ENCODE peak calls at places on chromosomes 5 and 9, in four cellular contexts. C, H, U and S are unnamed samples.

GRCh38 chr9:126857261-126857960 is 3.0 kb upstream of the ZBTB34 start:
- DNase-seq in C (no peak), U (no peak), H (no peak), S (no peak)

GRCh38 chr9:132354645-132355355 is at the start of gene SETX:
- DNase-seq in H (peak), C (peak), U (peak), S (peak)

GRCh38 chr5:14413331-14413750 is 168.3 kb upstream of the OTULINL start:
- DNase-seq in U (no peak), C (no peak), H (no peak), S (no peak)

GRCh38 chr5:149735066-149735465 is 5.0 kb downstream of the PPARGC1B start:
- DNase-seq in H (no peak), C (no peak), U (no peak), S (no peak)

GRCh38 chr5:131252824-131253171 is 11.1 kb upstream of the CDC42SE2 start:
- DNase-seq in U (no peak), H (no peak), C (no peak), S (no peak)

GRCh38 chr5:180801596-180802324 is 846 bp downstream of the MGAT1 start:
- DNase-seq in U (no peak), C (no peak), H (no peak), S (no peak)

GRCh38 chr5:172178301-172179031 is 9.6 kb downstream of the STK10 start:
- DNase-seq in H (no peak), C (no peak), U (no peak), S (peak)

GRCh38 chr5:180908400-180908799 is 9.4 kb downstream of the BTNL8 start:
- DNase-seq in U (no peak), H (no peak), C (no peak), S (no peak)

GRCh38 chr9:4489919-4490704 is at the start of gene SLC1A1:
- DNase-seq in U (no peak), C (peak), H (peak), S (no peak)

GRCh38 chr5:132309679-132310078 is 15.5 kb downstream of the SLC22A4 start:
- DNase-seq in U (peak), C (no peak), H (no peak), S (no peak)

GRCh38 chr9:92980085-92980745 is 32.9 kb downstream of the FGD3 start:
- DNase-seq in C (no peak), U (no peak), H (no peak), S (no peak)

GRCh38 chr5:15420201-15420600 is 79.8 kb upstream of the FBXL7 start:
- DNase-seq in U (no peak), C (no peak), H (no peak), S (no peak)

GRCh38 chr5:87755378-87755777 is 342.6 kb upstream of the CCNH start:
- DNase-seq in C (peak), H (no peak), U (no peak), S (no peak)

GRCh38 chr5:125554355-125554754 is 807.9 kb upstream of the ZNF608 start:
- DNase-seq in U (no peak), H (no peak), C (no peak), S (no peak)

GRCh38 chr5:33576726-33577620 is 136.2 kb downstream of the TARS1 start:
- DNase-seq in H (no peak), U (no peak), C (no peak), S (no peak)

GRCh38 chr5:21806943-21807342 is 1046.2 kb downstream of the CDH12 start:
- DNase-seq in H (no peak), C (no peak), U (no peak), S (no peak)

GRCh38 chr5:33588654-33589372 is 148.0 kb downstream of the TARS1 start:
- DNase-seq in C (peak), H (peak), U (peak), S (peak)

GRCh38 chr9:138040446-138041430 is 163.2 kb downstream of the CACNA1B start:
- DNase-seq in C (no peak), H (no peak), U (no peak), S (no peak)

GRCh38 chr9:68538200-68538599 is 2.5 kb downstream of the TMEM252 start:
- DNase-seq in C (no peak), H (no peak), U (no peak), S (no peak)

GRCh38 chr9:110969971-110970381 is 68.3 kb downstream of the LPAR1 start:
- DNase-seq in C (no peak), U (peak), H (no peak), S (no peak)

GRCh38 chr9:87505869-87506678 is 8.4 kb downstream of the DAPK1 start:
- DNase-seq in C (no peak), H (no peak), U (peak), S (no peak)

GRCh38 chr9:114787781-114788498 is 17.9 kb downstream of the TNFSF15 start:
- DNase-seq in C (no peak), U (no peak), H (no peak), S (no peak)

GRCh38 chr5:73540192-73540591 is 25.2 kb downstream of the ANKRA2 start:
- DNase-seq in C (no peak), U (peak), H (no peak), S (no peak)

GRCh38 chr9:76887003-76887821 is 18.7 kb downstream of the PRUNE2 start:
- DNase-seq in C (no peak), H (no peak), U (no peak), S (no peak)

GRCh38 chr5:137833463-137833862 is 34.2 kb upstream of the MYOT start:
- DNase-seq in H (peak), C (no peak), U (peak), S (no peak)

GRCh38 chr9:124480621-124480981 is 26.6 kb downstream of the NR5A1 start:
- DNase-seq in C (peak), H (peak), U (peak), S (peak)

GRCh38 chr9:134304712-134305111 is 21.5 kb upstream of the RXRA start:
- DNase-seq in H (no peak), U (no peak), C (no peak), S (no peak)

GRCh38 chr9:119137479-119137878 is 231.8 kb downstream of the BRINP1 start:
- DNase-seq in U (no peak), H (no peak), C (no peak), S (no peak)

GRCh38 chr9:120767451-120767850 is 25.8 kb downstream of the FBXW2 start:
- DNase-seq in C (no peak), H (no peak), U (peak), S (no peak)

GRCh38 chr5:157290981-157291711 is 25.2 kb downstream of the CYFIP2 start:
- DNase-seq in H (no peak), C (no peak), U (peak), S (no peak)

GRCh38 chr5:136108131-136108739 is 24.4 kb upstream of the SMAD5 start:
- DNase-seq in C (no peak), U (no peak), H (no peak), S (no peak)

GRCh38 chr5:56457887-56458451 is 224.8 kb upstream of the ANKRD55 start:
- DNase-seq in H (no peak), U (no peak), C (no peak), S (no peak)

GRCh38 chr9:31490551-31491106 is 893.8 kb upstream of the ACO1 start:
- DNase-seq in U (no peak), C (no peak), H (no peak), S (no peak)

GRCh38 chr9:4666042-4666699 is at the start of gene SPATA6L:
- DNase-seq in U (peak), C (peak), H (no peak), S (no peak)

DNA sequence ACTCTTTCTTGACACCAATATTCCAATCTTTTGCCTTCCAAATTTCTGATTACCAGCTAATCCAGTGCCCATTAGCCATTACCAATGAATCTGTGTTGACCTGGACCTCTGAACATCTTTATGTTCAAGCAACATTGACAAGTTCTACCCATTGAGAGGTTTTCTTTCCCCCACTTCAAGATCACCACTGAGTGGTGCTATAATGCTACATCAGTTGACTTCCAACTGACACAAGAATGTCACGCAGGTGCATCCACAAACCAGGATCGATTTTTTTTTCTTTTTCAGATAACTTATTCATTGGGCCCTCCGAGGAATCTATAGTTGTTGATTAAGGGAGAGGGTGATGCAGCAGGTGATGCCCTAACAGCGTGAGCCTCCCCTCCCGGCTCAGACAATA is 102.6 kb downstream of the SLC1A3 start:
- DNase-seq in C (no peak), H (no peak), U (no peak), S (no peak)
- TF ChIP-seq ELF4 in C (no peak), H (no peak), U (no peak), S (no peak)

GRCh38 chr5:122885038-122885517 is 39.7 kb downstream of the SNX24 start:
- DNase-seq in U (no peak), C (no peak), H (no peak), S (no peak)

GRCh38 chr5:122882836-122883235 is 37.4 kb downstream of the SNX24 start:
- DNase-seq in U (no peak), C (no peak), H (no peak), S (no peak)

GRCh38 chr5:122877518-122877917 is 32.1 kb downstream of the SNX24 start:
- DNase-seq in H (no peak), U (no peak), C (no peak), S (no peak)

GRCh38 chr5:122880749-122881148 is 35.3 kb downstream of the SNX24 start:
- DNase-seq in C (no peak), U (no peak), H (no peak), S (no peak)

GRCh38 chr5:122880170-122880689 is 34.8 kb downstream of the SNX24 start:
- DNase-seq in C (no peak), H (no peak), U (no peak), S (no peak)
- TF ChIP-seq ELF4 in C (no peak), H (no peak), U (no peak), S (no peak)

GRCh38 chr9:135909371-135909770 is 2.0 kb upstream of the CAMSAP1 start:
- DNase-seq in C (no peak), U (no peak), H (no peak), S (no peak)
- TF ChIP-seq ELF4 in C (no peak), U (no peak), H (no peak), S (no peak)

GRCh38 chr9:85269811-85270210 is 471.9 kb downstream of the AGTPBP1 start:
- DNase-seq in U (no peak), H (no peak), C (no peak), S (no peak)
- TF ChIP-seq ELF4 in U (no peak), H (no peak), C (no peak), S (no peak)

GRCh38 chr5:61160497-61160896 is 1.8 kb downstream of the SMIM15 start:
- DNase-seq in U (no peak), C (no peak), H (no peak), S (no peak)

GRCh38 chr5:61162832-61163567 is 732 bp upstream of the SMIM15 start:
- DNase-seq in U (peak), C (no peak), H (no peak), S (peak)

GRCh38 chr5:61159841-61160240 is 2.4 kb downstream of the SMIM15 start:
- DNase-seq in H (no peak), C (no peak), U (no peak), S (peak)

GRCh38 chr5:61163905-61164304 is 1.6 kb upstream of the SMIM15 start:
- DNase-seq in H (no peak), C (peak), U (no peak), S (no peak)

GRCh38 chr5:61162010-61162831 is at the start of gene SMIM15:
- DNase-seq in U (peak), H (peak), C (peak), S (peak)
- TF ChIP-seq ELF4 in U (peak), H (peak), C (no peak), S (no peak)

GRCh38 chr9:89390578-89390977 is 72.3 kb downstream of the SECISBP2 start:
- DNase-seq in C (no peak), H (no peak), U (no peak), S (no peak)
- TF ChIP-seq ELF4 in C (no peak), H (no peak), U (no peak), S (no peak)

GRCh38 chr9:135877776-135878527 is 29.4 kb downstream of the CAMSAP1 start:
- DNase-seq in H (no peak), U (no peak), C (no peak), S (no peak)
- TF ChIP-seq ELF4 in H (no peak), U (no peak), C (no peak), S (no peak)

DNA sequence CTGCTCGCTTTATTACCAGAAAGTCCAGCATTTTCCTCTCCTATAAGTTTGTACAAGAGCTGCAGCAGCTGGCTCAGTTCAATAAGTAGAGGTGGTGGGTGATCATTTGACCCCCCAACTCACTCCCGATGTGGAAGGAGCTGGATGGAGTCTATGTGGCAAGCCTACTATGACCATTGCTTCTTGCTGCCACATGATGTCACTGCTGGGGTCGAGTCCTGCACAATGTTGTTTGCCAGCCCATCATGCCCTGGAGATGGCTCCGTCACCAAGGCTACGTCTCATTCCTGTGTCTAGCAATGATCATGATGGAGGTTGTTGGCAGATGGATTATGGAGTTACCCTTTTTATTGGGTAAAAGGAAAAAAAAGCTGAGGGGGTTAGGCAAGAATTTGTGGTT is 266.3 kb downstream of the PSAT1 start:
- DNase-seq in U (no peak), H (no peak), C (no peak), S (no peak)
- TF ChIP-seq ELF4 in U (no peak), H (no peak), C (no peak), S (no peak)